ENCODE peak calls at places on chromosomes 1 and 21, in four cellular contexts. A is nephron progenitor cell, Y is LoVo, U is iris pigment epithelial cell. P is an unnamed sample.

GRCh38 chr1:206012086-206012859 is 9.1 kb upstream of the RAB7B start:
- DNase-seq in A (no peak), U (no peak), Y (no peak), P (no peak)

GRCh38 chr1:208939545-208940085 is 643.9 kb upstream of the CAMK1G start:
- DNase-seq in Y (no peak), A (no peak), U (no peak), P (no peak)

GRCh38 chr1:162166934-162167615 is 97.6 kb downstream of the NOS1AP start:
- DNase-seq in Y (no peak), U (no peak), A (no peak), P (peak)

GRCh38 chr21:35614412-35614901 is 445.9 kb downstream of the SETD4 start:
- DNase-seq in U (peak), A (no peak), Y (no peak), P (no peak)

GRCh38 chr1:111197598-111198289 is 2.7 kb downstream of the DENND2D start:
- DNase-seq in A (peak), Y (no peak), U (peak), P (peak)

GRCh38 chr1:63475761-63476160 is 47.3 kb downstream of the ITGB3BP start:
- DNase-seq in U (peak), A (no peak), Y (no peak), P (no peak)

GRCh38 chr1:68916227-68916853 is 419.5 kb upstream of the DEPDC1 start:
- DNase-seq in U (peak), Y (no peak), A (no peak), P (no peak)

GRCh38 chr1:2906105-2906504 is 104.6 kb upstream of the TTC34 start:
- DNase-seq in A (no peak), U (no peak), Y (no peak), P (no peak)

GRCh38 chr1:59510249-59510648 is 213.4 kb downstream of the FGGY start:
- DNase-seq in Y (no peak), A (no peak), U (no peak), P (no peak)

GRCh38 chr1:235943581-235944114 is 76.9 kb upstream of the LYST start:
- DNase-seq in A (no peak), U (peak), Y (peak), P (no peak)

GRCh38 chr1:41109316-41110263 is 88.1 kb upstream of the SLFNL1 start:
- DNase-seq in U (peak), A (no peak), Y (no peak), P (no peak)

GRCh38 chr1:242568666-242569065 is 44.2 kb upstream of the PLD5 start:
- DNase-seq in Y (no peak), A (no peak), U (no peak), P (no peak)

GRCh38 chr1:41221995-41222991 is 19.8 kb downstream of the SCMH1 start:
- DNase-seq in Y (no peak), U (peak), A (no peak), P (no peak)

GRCh38 chr1:102952400-102952799 is 155.9 kb downstream of the COL11A1 start:
- DNase-seq in U (no peak), Y (no peak), A (no peak), P (no peak)